ENCODE peak calls at places on chromosome 10, in nine cellular contexts. Q is neural progenitor cell, K is PC-3, B is GM23248, G is hepatocyte, N is GM23338, Y is OCI-LY7, I is HCT116, T is SK-N-SH. R is an unnamed sample.

GRCh38 chr10:119651514-119652327 is 541 bp downstream of the BAG3 start:
- DNase-seq in Q (peak), K (no peak), B (peak), G (peak), N (peak), Y (no peak), I (no peak), T (no peak), R (peak)

GRCh38 chr10:119498889-119499864 is 43.3 kb downstream of the RGS10 start:
- DNase-seq in Q (no peak), K (no peak), B (peak), G (no peak), N (no peak), Y (no peak), I (no peak), T (no peak), R (no peak)

GRCh38 chr10:77970869-77971803 is 44.6 kb upstream of the DLG5 start:
- DNase-seq in Q (peak), K (peak), B (peak), G (peak), N (peak), Y (peak), I (no peak), T (peak), R (peak)

GRCh38 chr10:36650274-36650673 is 475.1 kb upstream of the ANKRD30A start:
- DNase-seq in Q (no peak), K (no peak), B (no peak), G (no peak), N (no peak), Y (no peak), I (no peak), T (no peak), R (no peak)

GRCh38 chr10:22086730-22087364 is 83.3 kb upstream of the DNAJC1 start:
- DNase-seq in Q (peak), K (peak), B (peak), G (peak), N (peak), Y (no peak), I (peak), T (peak), R (no peak)

GRCh38 chr10:128152741-128153583 is 26.7 kb upstream of the MKI67 start:
- DNase-seq in Q (peak), K (no peak), B (no peak), G (no peak), N (peak), Y (no peak), I (no peak), T (peak), R (no peak)

GRCh38 chr10:49539320-49539885 is 482 bp upstream of the ERCC6 start:
- DNase-seq in Q (peak), K (peak), B (peak), G (peak), N (peak), Y (peak), I (peak), T (peak), R (peak)

GRCh38 chr10:129774736-129775401 is 189.2 kb downstream of the EBF3 start:
- DNase-seq in Q (no peak), K (no peak), B (no peak), G (no peak), N (no peak), Y (no peak), I (no peak), T (no peak), R (no peak)

GRCh38 chr10:13115832-13116793 is 16.1 kb downstream of the OPTN start:
- DNase-seq in Q (no peak), K (no peak), B (no peak), G (no peak), N (no peak), Y (no peak), I (no peak), T (no peak), R (no peak)

GRCh38 chr10:67612577-67613537 is 83.1 kb downstream of the CTNNA3 start:
- DNase-seq in Q (no peak), K (peak), B (peak), G (no peak), N (no peak), Y (no peak), I (no peak), T (no peak), R (peak)

GRCh38 chr10:12638103-12638502 is 288.8 kb downstream of the CAMK1D start:
- DNase-seq in Q (peak), K (no peak), B (peak), G (peak), N (no peak), Y (no peak), I (no peak), T (peak), R (peak)

GRCh38 chr10:123103944-123104343 is 31.8 kb upstream of the HMX3 start:
- DNase-seq in Q (no peak), K (peak), B (no peak), G (no peak), N (no peak), Y (no peak), I (no peak), T (no peak), R (no peak)

GRCh38 chr10:78416031-78416800 is 382.6 kb downstream of the RPS24 start:
- DNase-seq in Q (no peak), K (peak), B (peak), G (no peak), N (no peak), Y (no peak), I (no peak), T (no peak), R (no peak)

GRCh38 chr10:33099748-33100147 is 141.7 kb upstream of the ITGB1 start:
- DNase-seq in Q (no peak), K (no peak), B (peak), G (no peak), N (no peak), Y (no peak), I (no peak), T (no peak), R (no peak)

GRCh38 chr10:97520520-97520919 is 21.8 kb downstream of the UBTD1 start:
- DNase-seq in Q (no peak), K (no peak), B (no peak), G (no peak), N (no peak), Y (no peak), I (no peak), T (no peak), R (no peak)

GRCh38 chr10:49187950-49188761 is at the start of gene TMEM273:
- DNase-seq in Q (peak), K (peak), B (no peak), G (no peak), N (no peak), Y (peak), I (no peak), T (no peak), R (peak)

GRCh38 chr10:84589526-84590205 is 261.3 kb downstream of the CCSER2 start:
- DNase-seq in Q (no peak), K (no peak), B (no peak), G (no peak), N (no peak), Y (no peak), I (no peak), T (no peak), R (no peak)

GRCh38 chr10:133278577-133279265 is 2.1 kb upstream of the ADAM8 start:
- DNase-seq in Q (no peak), K (peak), B (no peak), G (peak), N (no peak), Y (peak), I (no peak), T (no peak), R (peak)

GRCh38 chr10:69374931-69375306 is 41.8 kb downstream of the TACR2 start:
- DNase-seq in Q (no peak), K (no peak), B (no peak), G (no peak), N (no peak), Y (no peak), I (no peak), T (no peak), R (no peak)

GRCh38 chr10:5894873-5895272 is 4.8 kb downstream of the FBH1 start:
- DNase-seq in Q (no peak), K (no peak), B (no peak), G (no peak), N (no peak), Y (no peak), I (no peak), T (no peak), R (no peak)

GRCh38 chr10:97025613-97026242 is 160.0 kb downstream of the SLIT1 start:
- DNase-seq in Q (peak), K (peak), B (peak), G (peak), N (peak), Y (peak), I (peak), T (peak), R (peak)

GRCh38 chr10:102919237-102919959 is 1.3 kb downstream of the CNNM2 start:
- DNase-seq in Q (peak), K (no peak), B (peak), G (peak), N (peak), Y (no peak), I (no peak), T (peak), R (no peak)

GRCh38 chr10:128684215-128684614 is 558.0 kb upstream of the MKI67 start:
- DNase-seq in Q (no peak), K (no peak), B (no peak), G (no peak), N (no peak), Y (no peak), I (no peak), T (no peak), R (no peak)

GRCh38 chr10:22805304-22805703 is 90.9 kb upstream of the PIP4K2A start:
- DNase-seq in Q (no peak), K (peak), B (peak), G (peak), N (no peak), Y (no peak), I (no peak), T (peak), R (no peak)

GRCh38 chr10:61896854-61897661 is 4.4 kb upstream of the ARID5B start:
- DNase-seq in Q (peak), K (peak), B (peak), G (peak), N (peak), Y (peak), I (peak), T (peak), R (peak)

GRCh38 chr10:128097783-128098182 is 28.4 kb downstream of the MKI67 start:
- DNase-seq in Q (no peak), K (peak), B (peak), G (no peak), N (no peak), Y (no peak), I (no peak), T (no peak), R (no peak)

GRCh38 chr10:38027992-38028391 is 17.5 kb downstream of the ZNF33A start:
- DNase-seq in Q (no peak), K (peak), B (no peak), G (no peak), N (no peak), Y (no peak), I (peak), T (no peak), R (no peak)

GRCh38 chr10:99540673-99541531 is 8.2 kb downstream of the NKX2-3 start:
- DNase-seq in Q (peak), K (peak), B (no peak), G (peak), N (peak), Y (no peak), I (no peak), T (peak), R (peak)

GRCh38 chr10:73083234-73083633 is 13.4 kb downstream of the P4HA1 start:
- DNase-seq in Q (no peak), K (no peak), B (peak), G (no peak), N (no peak), Y (no peak), I (no peak), T (no peak), R (no peak)

GRCh38 chr10:60312818-60313588 is 76.7 kb downstream of the ANK3 start:
- DNase-seq in Q (no peak), K (peak), B (peak), G (no peak), N (no peak), Y (no peak), I (peak), T (no peak), R (no peak)

GRCh38 chr10:43436291-43437140 is at the start of gene ZNF487:
- DNase-seq in Q (peak), K (peak), B (peak), G (peak), N (peak), Y (peak), I (peak), T (peak), R (peak)
- TF ChIP-seq EZH2phosphoT487 in Q (no peak), K (no peak), B (no peak), G (no peak), N (no peak), Y (no peak), I (no peak), T (no peak), R (no peak)

GRCh38 chr10:131556897-131557500 is 245.5 kb upstream of the TCERG1L start:
- DNase-seq in Q (no peak), K (no peak), B (no peak), G (no peak), N (no peak), Y (no peak), I (no peak), T (no peak), R (no peak)

GRCh38 chr10:131559450-131559911 is 248.0 kb upstream of the TCERG1L start:
- DNase-seq in Q (no peak), K (no peak), B (no peak), G (no peak), N (no peak), Y (no peak), I (no peak), T (no peak), R (no peak)

GRCh38 chr10:131560166-131560565 is 248.6 kb upstream of the TCERG1L start:
- DNase-seq in Q (no peak), K (no peak), B (no peak), G (no peak), N (no peak), Y (no peak), I (no peak), T (no peak), R (no peak)

GRCh38 chr10:131560726-131561390 is 249.3 kb upstream of the TCERG1L start:
- DNase-seq in Q (no peak), K (no peak), B (no peak), G (no peak), N (no peak), Y (no peak), I (no peak), T (no peak), R (no peak)

DNA sequence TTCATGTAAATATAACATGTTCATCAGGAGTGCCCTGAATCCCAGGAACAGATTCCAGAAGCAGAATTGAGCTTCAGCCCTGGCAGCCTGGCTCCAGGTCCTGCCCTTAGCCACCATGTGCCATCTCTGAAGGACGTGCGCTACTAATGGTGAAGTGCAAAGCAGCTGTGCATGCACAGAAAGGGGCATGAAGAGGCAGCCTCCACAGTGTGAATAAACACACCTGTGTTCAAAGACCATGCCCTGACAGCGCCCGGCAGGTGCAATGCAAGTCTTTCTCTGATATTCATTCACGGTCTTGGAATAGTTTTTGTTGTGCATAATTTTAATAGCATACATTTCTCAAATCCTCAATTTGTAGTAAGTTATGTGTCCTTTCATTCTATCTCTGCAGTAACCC is 250.4 kb upstream of the TCERG1L start:
- DNase-seq in Q (no peak), K (no peak), B (no peak), G (no peak), N (no peak), Y (no peak), I (no peak), T (no peak), R (no peak)
- TF ChIP-seq EZH2phosphoT487 in Q (no peak), K (no peak), B (no peak), G (no peak), N (no peak), Y (no peak), I (no peak), T (no peak), R (no peak)

DNA sequence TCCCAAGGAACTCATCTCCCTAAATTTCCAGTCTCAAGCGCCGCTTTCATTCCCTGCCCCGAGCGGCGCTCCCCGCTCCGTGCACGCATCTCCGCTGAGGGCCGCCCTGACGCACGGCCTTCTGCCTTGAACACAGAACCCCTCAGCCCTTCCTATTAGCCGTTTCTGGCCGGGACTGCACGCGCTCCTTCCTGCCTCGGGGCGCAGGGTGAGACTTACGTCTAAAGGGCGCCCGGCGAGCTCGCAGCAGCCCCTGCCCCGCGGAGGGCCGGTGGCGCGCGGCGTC is 752 bp upstream of the WAC start:
- DNase-seq in Q (no peak), K (peak), B (peak), G (no peak), N (peak), Y (no peak), I (no peak), T (no peak), R (no peak)
- TF ChIP-seq EZH2phosphoT487 in Q (no peak), K (no peak), B (no peak), G (no peak), N (no peak), Y (no peak), I (no peak), T (no peak), R (no peak)

GRCh38 chr10:44990302-44990655 is 10.4 kb upstream of the ZNF22 start:
- DNase-seq in Q (peak), K (no peak), B (no peak), G (no peak), N (peak), Y (peak), I (no peak), T (no peak), R (no peak)
- TF ChIP-seq EZH2phosphoT487 in Q (peak), K (no peak), B (no peak), G (no peak), N (no peak), Y (no peak), I (no peak), T (no peak), R (no peak)

GRCh38 chr10:86292462-86293322 is 73.9 kb downstream of the GRID1 start:
- DNase-seq in Q (no peak), K (no peak), B (no peak), G (no peak), N (no peak), Y (no peak), I (no peak), T (peak), R (no peak)
- TF ChIP-seq EZH2phosphoT487 in Q (no peak), K (no peak), B (no peak), G (no peak), N (no peak), Y (no peak), I (no peak), T (no peak), R (no peak)

GRCh38 chr10:92208736-92209135 is 82.1 kb downstream of the CPEB3 start:
- DNase-seq in Q (no peak), K (peak), B (peak), G (no peak), N (no peak), Y (no peak), I (no peak), T (no peak), R (no peak)

GRCh38 chr10:92207061-92207460 is 83.8 kb downstream of the CPEB3 start:
- DNase-seq in Q (no peak), K (no peak), B (no peak), G (no peak), N (no peak), Y (no peak), I (no peak), T (no peak), R (no peak)

GRCh38 chr10:92218569-92218968 is 72.3 kb downstream of the CPEB3 start:
- DNase-seq in Q (peak), K (no peak), B (no peak), G (no peak), N (no peak), Y (no peak), I (no peak), T (no peak), R (no peak)

DNA sequence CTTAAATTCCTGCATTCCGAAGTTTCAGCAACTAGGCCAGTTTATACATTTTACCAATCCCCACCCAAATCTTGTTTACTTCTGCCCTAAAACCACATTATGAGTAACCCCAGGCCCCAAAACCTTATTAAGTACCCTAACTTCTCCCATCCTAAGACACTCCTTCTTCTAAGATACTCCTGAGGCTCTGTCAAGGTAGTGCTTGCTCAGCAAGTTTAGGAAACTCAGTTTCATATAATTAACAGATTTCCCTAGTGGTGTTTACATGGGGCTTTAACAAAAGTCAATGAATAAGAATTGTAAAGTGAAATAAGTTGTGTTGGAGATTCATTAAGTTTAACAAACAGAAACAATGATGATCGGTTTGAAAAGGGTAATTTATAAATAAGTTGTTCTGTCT is 77.8 kb downstream of the CPEB3 start:
- DNase-seq in Q (no peak), K (no peak), B (no peak), G (no peak), N (no peak), Y (no peak), I (no peak), T (no peak), R (peak)
- TF ChIP-seq EZH2phosphoT487 in Q (no peak), K (no peak), B (no peak), G (no peak), N (no peak), Y (no peak), I (no peak), T (no peak), R (no peak)

GRCh38 chr10:104517946-104518345 is 123.1 kb upstream of the SORCS3 start:
- DNase-seq in Q (no peak), K (no peak), B (no peak), G (no peak), N (no peak), Y (no peak), I (no peak), T (no peak), R (no peak)
- TF ChIP-seq EZH2phosphoT487 in Q (no peak), K (no peak), B (no peak), G (no peak), N (no peak), Y (no peak), I (no peak), T (no peak), R (no peak)

DNA sequence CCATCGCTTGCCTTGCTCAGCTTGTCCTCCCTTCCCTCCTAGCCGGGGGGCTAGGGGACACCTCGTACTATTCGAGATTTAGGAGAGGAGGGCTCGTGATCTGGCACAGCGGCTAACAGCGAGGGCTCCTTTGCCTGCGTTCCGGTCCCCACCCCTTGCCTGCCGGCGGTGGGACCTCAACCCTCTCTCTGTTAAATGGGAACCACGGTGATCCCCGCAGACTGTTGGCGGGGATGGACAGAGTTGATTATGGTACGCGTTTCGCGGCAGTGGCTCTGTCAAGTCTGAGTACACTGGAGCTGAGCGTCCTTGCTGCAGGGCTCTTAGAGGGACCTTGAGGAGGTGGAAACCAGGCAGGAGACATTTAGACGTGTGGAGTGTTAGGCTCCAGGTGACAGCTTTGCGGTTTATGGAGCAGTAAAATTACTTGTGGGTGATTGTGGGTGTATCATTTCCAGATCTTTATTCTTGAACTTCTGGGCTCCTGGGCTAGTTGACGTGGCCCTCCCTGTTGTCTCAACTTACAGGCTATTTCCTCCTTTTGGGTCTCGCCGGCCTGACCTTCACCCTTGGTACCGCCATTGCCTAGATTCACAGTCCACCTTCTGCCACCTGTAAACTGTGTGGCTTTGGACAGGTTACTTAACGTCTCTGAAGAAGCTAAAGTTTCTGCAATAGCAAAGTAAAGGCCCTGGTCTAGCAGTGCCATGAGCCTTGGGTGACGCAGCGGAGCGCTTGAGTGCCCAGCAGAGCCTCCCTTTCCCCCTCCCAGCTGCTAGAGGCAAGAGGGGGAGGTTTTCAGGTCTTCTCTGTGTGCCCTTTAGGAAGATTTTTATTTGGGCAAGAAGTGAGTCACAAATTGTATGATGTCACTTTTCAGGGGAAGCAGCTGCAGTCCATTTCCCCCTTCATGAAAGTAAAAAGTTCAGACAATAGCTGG is 730 bp downstream of the CASP7 start:
- DNase-seq in Q (no peak), K (peak), B (peak), G (peak), N (peak), Y (peak), I (no peak), T (no peak), R (peak)
- TF ChIP-seq EZH2phosphoT487 in Q (no peak), K (no peak), B (no peak), G (no peak), N (no peak), Y (no peak), I (no peak), T (no peak), R (no peak)

R was measured in MM.1S.